ENCODE peak calls at places on chromosomes 3 and 15, in eight cellular contexts. V, R, G, L, W, Y, I and Q are unnamed samples.

GRCh38 chr15:80789296-80789695 is 10.1 kb downstream of the CEMIP start:
- DNase-seq in V (peak), R (no peak), G (no peak), L (no peak), W (no peak), Y (no peak), I (no peak), Q (no peak)

GRCh38 chr15:60972301-60972700 is 256.8 kb downstream of the RORA start:
- DNase-seq in V (peak), R (no peak), G (peak), L (no peak), W (no peak), Y (no peak), I (no peak), Q (no peak)

GRCh38 chr3:161558256-161558655 is 61.6 kb downstream of the OTOL1 start:
- DNase-seq in V (peak), R (no peak), G (no peak), L (peak), W (no peak), Y (no peak), I (no peak), Q (no peak)

GRCh38 chr15:101156509-101157159 is 95.2 kb downstream of the CHSY1 start:
- DNase-seq in V (peak), R (peak), G (no peak), L (no peak), W (no peak), Y (peak), I (peak), Q (peak)

GRCh38 chr15:25799906-25800700 is 63.0 kb downstream of the ATP10A start:
- DNase-seq in V (no peak), R (no peak), G (no peak), L (no peak), W (no peak), Y (no peak), I (no peak), Q (no peak)

GRCh38 chr3:120909602-120909878 is 1.5 kb downstream of the STXBP5L start:
- DNase-seq in V (no peak), R (no peak), G (no peak), L (peak), W (no peak), Y (no peak), I (peak), Q (no peak)

GRCh38 chr15:31221936-31222515 is 104.6 kb upstream of the KLF13 start:
- DNase-seq in V (no peak), R (peak), G (no peak), L (no peak), W (no peak), Y (no peak), I (no peak), Q (no peak)

GRCh38 chr3:195102609-195103467 is 168.1 kb downstream of the XXYLT1 start:
- DNase-seq in V (peak), R (peak), G (peak), L (no peak), W (peak), Y (peak), I (no peak), Q (peak)

GRCh38 chr3:136135039-136135802 is 60.9 kb downstream of the MSL2 start:
- DNase-seq in V (no peak), R (no peak), G (no peak), L (peak), W (no peak), Y (no peak), I (no peak), Q (no peak)

GRCh38 chr15:94231728-94232086 is 346 bp downstream of the MCTP2 start:
- DNase-seq in V (peak), R (no peak), G (no peak), L (peak), W (peak), Y (peak), I (peak), Q (no peak)

DNA sequence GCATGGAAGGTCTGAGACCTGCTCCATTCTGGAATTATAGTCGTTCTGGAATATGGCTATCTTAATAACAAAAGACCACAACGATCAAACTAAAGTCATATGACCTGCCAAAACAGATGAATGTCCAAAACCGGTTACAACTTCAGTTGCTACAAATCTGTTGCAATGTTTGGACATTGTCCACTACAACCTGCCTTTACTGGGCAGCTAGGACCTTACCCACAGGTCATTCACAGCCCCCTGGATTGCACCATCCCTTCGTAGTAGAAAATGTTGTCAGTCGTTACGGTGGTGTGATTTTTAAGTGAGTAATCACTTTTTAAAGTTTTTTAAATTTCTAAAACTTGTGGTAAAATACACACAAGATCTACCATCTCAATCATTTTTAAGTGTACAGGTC is 22.5 kb upstream of the SRGAP3 start:
- DNase-seq in V (no peak), R (no peak), G (no peak), L (no peak), W (no peak), Y (no peak), I (no peak), Q (no peak)
- H3K4me3 ChIP-seq in V (no peak), R (no peak), G (no peak), L (no peak), W (no peak), Y (no peak), I (no peak), Q (no peak)

DNA sequence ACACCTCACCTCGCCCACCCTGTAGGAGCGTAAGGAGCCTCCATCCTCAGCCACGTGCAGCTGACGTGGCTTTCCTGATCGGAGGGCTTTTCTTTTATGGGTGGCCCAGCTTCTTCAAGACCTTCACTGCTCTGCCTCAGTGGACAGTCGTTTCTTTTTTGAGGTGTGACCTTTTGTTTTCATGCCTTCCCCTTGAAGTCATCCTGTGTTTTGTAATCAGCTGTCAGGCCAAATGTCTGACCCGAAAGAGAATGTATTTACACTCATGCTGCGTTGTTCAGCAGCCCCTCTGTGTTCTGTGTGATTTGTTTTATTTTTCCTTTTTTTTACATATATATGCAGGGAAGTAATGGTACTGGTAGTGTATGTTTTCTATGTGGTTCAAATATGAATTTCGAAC is 41.8 kb downstream of the CCK start:
- DNase-seq in V (no peak), R (no peak), G (no peak), L (no peak), W (no peak), Y (no peak), I (no peak), Q (no peak)
- H3K4me3 ChIP-seq in V (no peak), R (no peak), G (no peak), L (no peak), W (no peak), Y (no peak), I (no peak), Q (no peak)

GRCh38 chr3:11601446-11602241 is 42.1 kb downstream of the VGLL4 start:
- DNase-seq in V (peak), R (peak), G (no peak), L (no peak), W (no peak), Y (peak), I (peak), Q (peak)
- H3K4me3 ChIP-seq in V (no peak), R (no peak), G (peak), L (no peak), W (no peak), Y (no peak), I (peak), Q (no peak)

DNA sequence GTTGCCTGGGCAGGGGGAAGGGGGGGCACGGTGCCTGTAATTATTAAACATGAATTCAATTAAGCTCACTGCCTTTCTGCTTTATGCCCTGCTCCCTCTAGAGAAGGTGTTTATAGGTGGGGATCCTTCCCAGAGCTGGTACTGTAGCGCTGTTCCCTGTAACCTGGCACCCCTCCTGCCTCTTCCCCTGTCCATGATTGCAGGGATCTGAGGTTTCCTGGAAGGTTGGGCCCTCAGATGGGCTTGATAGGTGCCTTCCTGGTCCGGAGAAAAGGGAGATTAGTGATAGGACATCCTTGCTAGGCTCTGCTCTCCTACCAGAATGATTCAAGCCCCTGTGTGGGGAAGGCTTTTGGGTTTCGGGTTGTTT is 2.1 kb upstream of the FAM131A start:
- DNase-seq in V (no peak), R (no peak), G (no peak), L (no peak), W (no peak), Y (no peak), I (no peak), Q (no peak)
- H3K4me3 ChIP-seq in V (peak), R (peak), G (peak), L (peak), W (no peak), Y (no peak), I (peak), Q (peak)

DNA sequence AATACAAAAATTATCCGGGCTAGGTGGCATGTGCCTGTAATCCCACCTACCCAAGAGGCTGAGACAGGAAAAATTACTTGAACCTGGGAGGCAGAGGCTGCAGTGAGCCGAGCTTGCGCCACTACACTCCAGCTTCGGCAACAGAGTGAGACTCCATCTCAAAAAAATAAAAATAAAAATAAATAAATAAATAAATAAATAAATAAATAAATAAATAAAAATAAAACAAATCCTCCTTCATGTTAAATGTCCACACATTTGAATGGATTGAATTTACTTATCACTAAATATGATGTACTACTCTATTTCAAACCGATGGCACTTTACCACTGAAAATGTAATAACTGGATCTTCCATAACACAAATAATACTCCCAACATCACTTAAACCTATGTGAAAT is 36.3 kb downstream of the ZBTB20 start:
- DNase-seq in V (no peak), R (no peak), G (no peak), L (no peak), W (no peak), Y (no peak), I (no peak), Q (no peak)
- H3K4me3 ChIP-seq in V (no peak), R (no peak), G (no peak), L (no peak), W (no peak), Y (no peak), I (no peak), Q (no peak)

GRCh38 chr15:43144512-43144911 is 11.1 kb downstream of the TMEM62 start:
- DNase-seq in V (no peak), R (no peak), G (no peak), L (no peak), W (no peak), Y (no peak), I (peak), Q (no peak)

GRCh38 chr15:43146187-43146586 is 12.8 kb downstream of the TMEM62 start:
- DNase-seq in V (no peak), R (no peak), G (no peak), L (no peak), W (no peak), Y (no peak), I (no peak), Q (no peak)

DNA sequence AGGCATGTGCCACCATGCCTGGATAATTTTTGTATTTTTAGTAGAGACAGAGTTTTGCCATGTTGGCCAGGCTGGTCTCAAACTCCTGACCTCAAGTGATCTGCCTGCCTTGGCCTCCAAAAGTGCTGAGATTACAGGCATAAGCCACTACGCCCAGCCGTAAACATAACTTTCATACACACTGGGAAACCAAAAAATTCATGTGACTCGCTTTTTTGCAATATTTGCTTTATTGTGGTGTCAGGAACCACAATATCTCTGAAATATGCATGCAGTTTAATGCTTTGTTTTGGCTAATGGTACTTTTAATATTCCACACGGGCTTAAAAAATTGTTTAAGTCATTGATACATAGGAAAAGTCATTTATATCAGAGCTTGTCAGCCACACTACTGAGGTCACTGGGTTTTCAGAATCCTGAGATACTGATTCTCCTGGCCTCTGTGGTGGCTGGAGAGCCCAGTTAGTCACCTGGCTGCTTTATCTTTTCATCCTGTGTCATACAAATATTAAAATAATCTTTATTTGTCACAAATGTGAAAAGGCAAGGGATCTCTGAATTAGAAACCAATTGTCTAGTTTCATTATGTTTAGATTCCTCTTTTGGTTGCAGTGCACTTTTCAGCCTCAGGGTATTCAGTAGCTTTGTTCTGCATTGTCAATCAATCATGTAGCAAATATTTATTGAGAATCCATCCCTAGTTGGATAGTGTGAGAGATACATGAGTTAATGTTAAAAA is 10.0 kb downstream of the TMEM62 start:
- DNase-seq in V (peak), R (no peak), G (no peak), L (no peak), W (no peak), Y (no peak), I (no peak), Q (no peak)
- H3K4me3 ChIP-seq in V (no peak), R (no peak), G (no peak), L (no peak), W (no peak), Y (no peak), I (no peak), Q (no peak)

GRCh38 chr3:99757948-99758347 is 59.7 kb upstream of the CMSS1 start:
- DNase-seq in V (no peak), R (no peak), G (no peak), L (no peak), W (no peak), Y (no peak), I (no peak), Q (no peak)
- H3K4me3 ChIP-seq in V (no peak), R (no peak), G (no peak), L (no peak), W (no peak), Y (no peak), I (no peak), Q (no peak)

GRCh38 chr3:177431525-177432255 is 234.4 kb upstream of the TBL1XR1 start:
- DNase-seq in V (peak), R (no peak), G (no peak), L (peak), W (no peak), Y (no peak), I (no peak), Q (no peak)
- H3K4me3 ChIP-seq in V (no peak), R (no peak), G (no peak), L (no peak), W (no peak), Y (no peak), I (no peak), Q (no peak)

GRCh38 chr3:187932530-187932929 is 187.3 kb upstream of the BCL6 start:
- DNase-seq in V (no peak), R (no peak), G (no peak), L (no peak), W (no peak), Y (no peak), I (peak), Q (no peak)
- H3K4me3 ChIP-seq in V (no peak), R (no peak), G (no peak), L (no peak), W (no peak), Y (no peak), I (peak), Q (no peak)